ENCODE peak calls at places on chromosomes 13 and 19, in five cellular contexts. D, U, J, E and A are unnamed samples.

GRCh38 chr13:73580868-73581267 is 522.1 kb downstream of the KLF5 start:
- DNase-seq in D (no peak), U (no peak), J (no peak), E (no peak), A (no peak)

GRCh38 chr13:47929156-47929555 is 71.9 kb downstream of the SUCLA2 start:
- DNase-seq in D (no peak), U (no peak), J (no peak), E (no peak), A (no peak)

GRCh38 chr13:51479199-51479523 is 26.3 kb upstream of the INTS6 start:
- DNase-seq in D (no peak), U (no peak), J (no peak), E (no peak), A (no peak)

GRCh38 chr19:44701228-44701627 is 2.3 kb downstream of the CEACAM16 start:
- DNase-seq in D (no peak), U (no peak), J (no peak), E (no peak), A (no peak)

GRCh38 chr19:58572818-58573657 is at the start of gene MZF1:
- DNase-seq in D (peak), U (peak), J (peak), E (peak), A (peak)

GRCh38 chr13:48961379-48961778 is 14.3 kb upstream of the FNDC3A start:
- DNase-seq in D (no peak), U (no peak), J (no peak), E (no peak), A (no peak)

GRCh38 chr13:40631605-40632004 is 34.8 kb downstream of the FOXO1 start:
- DNase-seq in D (no peak), U (no peak), J (no peak), E (no peak), A (no peak)

GRCh38 chr19:18591735-18592385 is 3.3 kb downstream of the REX1BD start:
- DNase-seq in D (no peak), U (no peak), J (no peak), E (no peak), A (peak)

GRCh38 chr19:30547192-30547591 is 175.0 kb downstream of the ZNF536 start:
- DNase-seq in D (no peak), U (no peak), J (no peak), E (no peak), A (no peak)

GRCh38 chr13:73429691-73430090 is 370.9 kb downstream of the KLF5 start:
- DNase-seq in D (no peak), U (no peak), J (no peak), E (no peak), A (no peak)

GRCh38 chr13:114002009-114002544 is 28.2 kb upstream of the C13orf46 start:
- DNase-seq in D (no peak), U (peak), J (no peak), E (no peak), A (peak)

DNA sequence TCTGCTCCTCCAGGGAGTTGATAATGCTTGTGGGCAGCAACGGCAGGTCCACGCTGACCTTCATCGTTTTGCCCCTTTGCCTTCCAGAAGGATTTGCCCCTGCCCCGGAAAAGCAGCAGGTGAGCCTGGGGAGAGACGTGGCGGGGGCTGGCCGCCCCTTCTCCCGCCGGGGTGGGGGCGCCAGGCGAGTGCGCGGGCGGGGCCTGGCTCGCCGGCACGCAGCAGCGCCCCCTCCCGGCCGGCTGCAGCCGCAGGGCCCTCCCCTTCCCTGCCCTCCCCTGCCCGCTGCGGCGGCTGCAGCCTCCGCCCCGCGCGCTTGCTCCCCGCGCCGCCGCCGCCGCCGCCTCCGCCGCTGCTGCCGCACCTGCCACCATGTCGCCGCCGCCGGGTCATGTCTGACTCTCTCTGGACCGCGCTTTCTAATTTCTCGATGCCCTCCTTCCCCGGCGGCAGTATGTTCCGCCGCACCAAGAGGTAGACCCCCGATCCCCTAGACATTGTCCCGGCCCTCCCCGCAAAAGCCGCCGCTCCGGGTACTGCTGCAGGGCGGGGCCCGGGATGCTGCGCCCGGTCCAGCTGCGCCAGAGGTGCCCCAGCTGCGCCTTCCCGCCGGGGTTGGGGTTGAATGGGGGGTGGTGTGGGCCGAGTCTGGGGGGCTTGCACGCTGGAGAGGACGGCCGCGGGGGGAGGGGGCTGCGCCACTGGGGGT is at the start of gene MAST1:
- DNase-seq in D (no peak), U (peak), J (no peak), E (no peak), A (no peak)
- H3K27ac ChIP-seq in D (no peak), U (no peak), J (no peak), E (no peak), A (no peak)

GRCh38 chr19:51398096-51398704 is 7.8 kb upstream of the C19orf84 start:
- DNase-seq in D (no peak), U (no peak), J (no peak), E (no peak), A (no peak)
- TF ChIP-seq CTCF in D (peak), U (peak), J (peak), E (peak), A (peak)

GRCh38 chr19:48379058-48379457 is 12.3 kb downstream of the KDELR1 start:
- DNase-seq in D (no peak), U (no peak), J (no peak), E (no peak), A (no peak)
- H3K27ac ChIP-seq in D (no peak), U (no peak), J (no peak), E (no peak), A (no peak)

GRCh38 chr19:16117594-16118033 is 5.9 kb downstream of the RAB8A start:
- DNase-seq in D (no peak), U (no peak), J (no peak), E (no peak), A (no peak)
- TF ChIP-seq CTCF in D (no peak), U (no peak), J (no peak), E (no peak), A (no peak)

GRCh38 chr19:36572593-36573019 is 486 bp downstream of the ZNF529 start:
- DNase-seq in D (no peak), U (no peak), J (no peak), E (no peak), A (no peak)

GRCh38 chr19:36577271-36577996 is 4.3 kb upstream of the ZNF529 start:
- DNase-seq in D (no peak), U (no peak), J (no peak), E (no peak), A (no peak)

GRCh38 chr19:36573020-36573947 is at the start of gene ZNF529:
- DNase-seq in D (peak), U (peak), J (peak), E (peak), A (peak)

GRCh38 chr19:36574762-36575161 is 1.7 kb upstream of the ZNF529 start:
- DNase-seq in D (no peak), U (no peak), J (no peak), E (no peak), A (no peak)

GRCh38 chr19:36573948-36574726 is 1.0 kb upstream of the ZNF529 start:
- DNase-seq in D (no peak), U (no peak), J (no peak), E (no peak), A (no peak)
- H3K27ac ChIP-seq in D (peak), U (peak), J (peak), E (peak), A (peak)

DNA sequence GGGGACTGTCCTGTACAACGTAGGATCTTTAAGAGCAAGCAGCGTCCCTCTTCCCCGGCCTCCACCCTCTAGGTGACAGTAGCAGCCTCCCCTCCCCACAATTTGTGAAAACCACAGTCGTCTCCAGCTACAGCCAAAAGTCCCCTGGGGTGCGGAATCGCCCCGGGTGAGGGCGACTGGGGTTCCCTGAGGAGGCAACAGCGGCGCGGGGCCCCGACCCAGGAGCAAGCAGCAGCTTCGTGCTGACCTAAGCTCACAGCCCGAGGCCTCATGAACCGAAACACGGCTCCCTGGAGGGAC is 322 bp downstream of the ZNF558 start:
- DNase-seq in D (no peak), U (no peak), J (no peak), E (no peak), A (no peak)
- TF ChIP-seq CTCF in D (no peak), U (no peak), J (no peak), E (no peak), A (no peak)

GRCh38 chr19:55393362-55393761 is 7.6 kb downstream of the RPL28 start:
- DNase-seq in D (no peak), U (no peak), J (no peak), E (no peak), A (no peak)

GRCh38 chr19:55392820-55393219 is 7.1 kb downstream of the RPL28 start:
- DNase-seq in D (no peak), U (no peak), J (no peak), E (no peak), A (no peak)

GRCh38 chr19:55400281-55401087 is 7.1 kb downstream of the UBE2S start:
- DNase-seq in D (no peak), U (no peak), J (no peak), E (no peak), A (no peak)

GRCh38 chr19:55402509-55402908 is 5.1 kb downstream of the UBE2S start:
- DNase-seq in D (no peak), U (no peak), J (no peak), E (no peak), A (no peak)

GRCh38 chr19:55398200-55398947 is 9.2 kb downstream of the UBE2S start:
- DNase-seq in D (no peak), U (peak), J (no peak), E (no peak), A (no peak)
- H3K27ac ChIP-seq in D (no peak), U (no peak), J (no peak), E (no peak), A (no peak)

GRCh38 chr19:39405261-39405912 is 1.3 kb upstream of the ZFP36 start:
- DNase-seq in D (no peak), U (no peak), J (no peak), E (no peak), A (no peak)

GRCh38 chr19:39407644-39408391 is 1.2 kb downstream of the ZFP36 start:
- DNase-seq in D (no peak), U (peak), J (peak), E (no peak), A (peak)

GRCh38 chr19:39407394-39407643 is 672 bp downstream of the ZFP36 start:
- DNase-seq in D (no peak), U (no peak), J (no peak), E (no peak), A (no peak)

GRCh38 chr19:39405930-39406655 is 554 bp upstream of the ZFP36 start:
- DNase-seq in D (peak), U (no peak), J (no peak), E (no peak), A (peak)

DNA sequence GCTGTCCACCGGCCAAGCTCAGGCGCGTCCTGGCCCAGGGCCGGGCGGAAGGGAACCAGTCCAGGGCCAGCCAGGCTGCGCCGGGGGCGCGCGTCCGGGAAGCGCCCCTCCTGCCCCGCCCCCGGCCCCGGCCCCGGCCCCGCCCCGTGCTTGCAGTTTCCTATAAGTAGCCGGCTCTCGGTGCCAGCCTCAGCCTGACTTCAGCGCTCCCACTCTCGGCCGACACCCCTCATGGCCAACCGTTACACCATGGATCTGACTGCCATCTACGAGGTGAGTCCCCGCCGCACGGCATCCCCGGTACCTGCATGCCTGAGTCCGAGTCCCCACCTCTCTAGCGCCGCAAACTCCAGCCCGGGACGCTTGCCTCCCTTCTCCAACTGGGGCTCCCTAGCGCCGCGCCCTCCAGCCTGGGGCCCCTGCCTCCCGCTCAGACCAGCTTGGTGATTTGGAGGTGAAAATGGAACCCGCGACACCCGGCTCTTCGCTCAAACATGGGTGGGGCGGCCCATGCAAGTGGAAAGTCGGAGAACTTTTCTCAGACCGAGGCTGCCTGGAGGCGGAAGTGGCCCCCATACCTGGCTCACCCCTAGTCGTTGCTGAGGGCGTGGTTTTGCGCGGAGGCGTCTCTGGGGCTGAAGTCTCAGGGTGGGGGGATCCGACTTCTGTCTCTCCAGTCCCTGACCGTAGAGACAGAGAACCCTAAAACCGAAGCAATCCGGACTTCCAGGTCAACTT is at the start of gene ZFP36:
- DNase-seq in D (peak), U (peak), J (peak), E (peak), A (peak)
- TF ChIP-seq CTCF in D (no peak), U (no peak), J (no peak), E (peak), A (no peak)